ENCODE peak calls at places on chromosome 11, in eight cellular contexts. F is CD8-positive, alpha-beta T cell; A is substantia nigra; D is AG04450; N is right cardiac atrium; O is myocyte; E is right atrium auricular region; X is HFFc6. I is an unnamed sample.

GRCh38 chr11:4074266-4074665 is 20.3 kb upstream of the RRM1 start:
- DNase-seq in F (no peak), A (no peak), D (no peak), N (no peak), O (no peak), E (no peak), X (no peak), I (no peak)

GRCh38 chr11:121295246-121296007 is 2.9 kb downstream of the SC5D start:
- DNase-seq in F (no peak), A (no peak), D (no peak), N (no peak), O (no peak), E (no peak), X (no peak), I (no peak)

GRCh38 chr11:62591448-62592215 is at the start of gene TUT1:
- DNase-seq in F (peak), A (peak), D (peak), N (peak), O (peak), E (peak), X (peak), I (peak)

GRCh38 chr11:22809893-22810292 is 19.7 kb downstream of the SVIP start:
- DNase-seq in F (no peak), A (no peak), D (no peak), N (no peak), O (no peak), E (no peak), X (no peak), I (no peak)

GRCh38 chr11:87463486-87464102 is 425.9 kb downstream of the TMEM135 start:
- DNase-seq in F (no peak), A (no peak), D (no peak), N (no peak), O (peak), E (no peak), X (peak), I (no peak)

GRCh38 chr11:83007909-83008580 is 63.7 kb downstream of the RAB30 start:
- DNase-seq in F (no peak), A (no peak), D (no peak), N (peak), O (no peak), E (peak), X (no peak), I (no peak)

GRCh38 chr11:92123540-92123939 is 101.1 kb upstream of the FAT3 start:
- DNase-seq in F (no peak), A (no peak), D (no peak), N (no peak), O (no peak), E (no peak), X (peak), I (no peak)

GRCh38 chr11:57230797-57231538 is 6.1 kb downstream of the APLNR start:
- DNase-seq in F (no peak), A (no peak), D (no peak), N (peak), O (no peak), E (no peak), X (no peak), I (no peak)

GRCh38 chr11:26326793-26327400 is 5.0 kb upstream of the ANO3 start:
- DNase-seq in F (no peak), A (no peak), D (no peak), N (no peak), O (no peak), E (no peak), X (no peak), I (no peak)

GRCh38 chr11:63761870-63762661 is 6.5 kb downstream of the ZFTA start:
- DNase-seq in F (no peak), A (no peak), D (no peak), N (peak), O (no peak), E (no peak), X (no peak), I (no peak)

GRCh38 chr11:58592760-58593472 is 14.1 kb downstream of the ZFP91 start:
- DNase-seq in F (no peak), A (no peak), D (no peak), N (no peak), O (no peak), E (no peak), X (no peak), I (no peak)